ENCODE peak calls at places on chromosome 19, in ten cellular contexts. One of them, this sample, is unnamed.

GRCh38 chr19:19719798-19720197 is 13.1 kb downstream of the ZNF14 start:
- DNase-seq in glutamatergic neuron: no peak
- DNase-seq in progenitor cell of endocrine pancreas: no peak
- DNase-seq in cardiac fibroblast: no peak
- DNase-seq in HL-60: no peak
- DNase-seq in GM23338: no peak
- DNase-seq in non-pigmented ciliary epithelial cell: no peak
- DNase-seq in stimulated activated CD4-positive, alpha-beta T cell treated with anti-CD3 and anti-CD28 coated beads, Interleukin-4, amount 100 ng/mL, for 48 hours: no peak
- DNase-seq in fibroblast of the aortic adventitia: no peak
- DNase-seq in heart right ventricle: no peak
- DNase-seq in this sample: no peak

GRCh38 chr19:39969681-39970423 is 1.1 kb upstream of the PSMC4 start:
- DNase-seq in HL-60: no peak
- DNase-seq in non-pigmented ciliary epithelial cell: no peak
- DNase-seq in progenitor cell of endocrine pancreas: no peak
- DNase-seq in glutamatergic neuron: peak
- DNase-seq in cardiac fibroblast: peak
- DNase-seq in GM23338: no peak
- DNase-seq in fibroblast of the aortic adventitia: no peak
- DNase-seq in heart right ventricle: no peak
- DNase-seq in stimulated activated CD4-positive, alpha-beta T cell treated with anti-CD3 and anti-CD28 coated beads, Interleukin-4, amount 100 ng/mL, for 48 hours: no peak
- DNase-seq in this sample: no peak

GRCh38 chr19:33192010-33192409 is 2.1 kb upstream of the LRP3 start:
- DNase-seq in heart right ventricle: no peak
- DNase-seq in HL-60: no peak
- DNase-seq in non-pigmented ciliary epithelial cell: no peak
- DNase-seq in progenitor cell of endocrine pancreas: no peak
- DNase-seq in stimulated activated CD4-positive, alpha-beta T cell treated with anti-CD3 and anti-CD28 coated beads, Interleukin-4, amount 100 ng/mL, for 48 hours: no peak
- DNase-seq in GM23338: peak
- DNase-seq in glutamatergic neuron: no peak
- DNase-seq in cardiac fibroblast: no peak
- DNase-seq in fibroblast of the aortic adventitia: no peak
- DNase-seq in this sample: no peak

GRCh38 chr19:36501973-36502372 is 12.6 kb upstream of the ZNF566 start:
- DNase-seq in HL-60: no peak
- DNase-seq in non-pigmented ciliary epithelial cell: no peak
- DNase-seq in heart right ventricle: no peak
- DNase-seq in glutamatergic neuron: no peak
- DNase-seq in progenitor cell of endocrine pancreas: no peak
- DNase-seq in fibroblast of the aortic adventitia: no peak
- DNase-seq in GM23338: no peak
- DNase-seq in stimulated activated CD4-positive, alpha-beta T cell treated with anti-CD3 and anti-CD28 coated beads, Interleukin-4, amount 100 ng/mL, for 48 hours: no peak
- DNase-seq in cardiac fibroblast: no peak
- DNase-seq in this sample: no peak

GRCh38 chr19:18737954-18738351 is 53.2 kb downstream of the COMP start:
- DNase-seq in cardiac fibroblast: no peak
- DNase-seq in glutamatergic neuron: no peak
- DNase-seq in HL-60: no peak
- DNase-seq in stimulated activated CD4-positive, alpha-beta T cell treated with anti-CD3 and anti-CD28 coated beads, Interleukin-4, amount 100 ng/mL, for 48 hours: no peak
- DNase-seq in GM23338: no peak
- DNase-seq in progenitor cell of endocrine pancreas: no peak
- DNase-seq in non-pigmented ciliary epithelial cell: no peak
- DNase-seq in fibroblast of the aortic adventitia: no peak
- DNase-seq in heart right ventricle: no peak
- DNase-seq in this sample: no peak

GRCh38 chr19:4046946-4047683 is 19.6 kb downstream of the ZBTB7A start:
- DNase-seq in cardiac fibroblast: no peak
- DNase-seq in heart right ventricle: no peak
- DNase-seq in fibroblast of the aortic adventitia: no peak
- DNase-seq in stimulated activated CD4-positive, alpha-beta T cell treated with anti-CD3 and anti-CD28 coated beads, Interleukin-4, amount 100 ng/mL, for 48 hours: no peak
- DNase-seq in progenitor cell of endocrine pancreas: no peak
- DNase-seq in glutamatergic neuron: no peak
- DNase-seq in GM23338: no peak
- DNase-seq in HL-60: no peak
- DNase-seq in non-pigmented ciliary epithelial cell: no peak
- DNase-seq in this sample: no peak

GRCh38 chr19:58474291-58474996 is 1.7 kb upstream of the ZNF446 start:
- DNase-seq in non-pigmented ciliary epithelial cell: peak
- DNase-seq in progenitor cell of endocrine pancreas: no peak
- DNase-seq in HL-60: no peak
- DNase-seq in heart right ventricle: no peak
- DNase-seq in cardiac fibroblast: peak
- DNase-seq in fibroblast of the aortic adventitia: peak
- DNase-seq in glutamatergic neuron: no peak
- DNase-seq in GM23338: no peak
- DNase-seq in stimulated activated CD4-positive, alpha-beta T cell treated with anti-CD3 and anti-CD28 coated beads, Interleukin-4, amount 100 ng/mL, for 48 hours: no peak
- DNase-seq in this sample: no peak

GRCh38 chr19:3771033-3771905 is 759 bp downstream of the RAX2 start:
- DNase-seq in glutamatergic neuron: no peak
- DNase-seq in cardiac fibroblast: no peak
- DNase-seq in HL-60: no peak
- DNase-seq in non-pigmented ciliary epithelial cell: no peak
- DNase-seq in stimulated activated CD4-positive, alpha-beta T cell treated with anti-CD3 and anti-CD28 coated beads, Interleukin-4, amount 100 ng/mL, for 48 hours: no peak
- DNase-seq in fibroblast of the aortic adventitia: no peak
- DNase-seq in GM23338: no peak
- DNase-seq in progenitor cell of endocrine pancreas: no peak
- DNase-seq in heart right ventricle: no peak
- DNase-seq in this sample: no peak

GRCh38 chr19:40740747-40741146 is 9.5 kb downstream of the ACTMAP start:
- DNase-seq in cardiac fibroblast: no peak
- DNase-seq in heart right ventricle: no peak
- DNase-seq in non-pigmented ciliary epithelial cell: no peak
- DNase-seq in stimulated activated CD4-positive, alpha-beta T cell treated with anti-CD3 and anti-CD28 coated beads, Interleukin-4, amount 100 ng/mL, for 48 hours: no peak
- DNase-seq in progenitor cell of endocrine pancreas: no peak
- DNase-seq in GM23338: no peak
- DNase-seq in fibroblast of the aortic adventitia: peak
- DNase-seq in HL-60: no peak
- DNase-seq in glutamatergic neuron: no peak
- DNase-seq in this sample: no peak

GRCh38 chr19:49672131-49672919 is 4.7 kb upstream of the PRMT1 start:
- DNase-seq in cardiac fibroblast: peak
- DNase-seq in GM23338: peak
- DNase-seq in HL-60: peak
- DNase-seq in non-pigmented ciliary epithelial cell: no peak
- DNase-seq in fibroblast of the aortic adventitia: peak
- DNase-seq in glutamatergic neuron: peak
- DNase-seq in progenitor cell of endocrine pancreas: peak
- DNase-seq in stimulated activated CD4-positive, alpha-beta T cell treated with anti-CD3 and anti-CD28 coated beads, Interleukin-4, amount 100 ng/mL, for 48 hours: peak
- DNase-seq in heart right ventricle: peak
- DNase-seq in this sample: peak

GRCh38 chr19:3606690-3607289 is at the start of gene TBXA2R:
- DNase-seq in progenitor cell of endocrine pancreas: no peak
- DNase-seq in stimulated activated CD4-positive, alpha-beta T cell treated with anti-CD3 and anti-CD28 coated beads, Interleukin-4, amount 100 ng/mL, for 48 hours: peak
- DNase-seq in cardiac fibroblast: peak
- DNase-seq in glutamatergic neuron: peak
- DNase-seq in HL-60: no peak
- DNase-seq in heart right ventricle: peak
- DNase-seq in fibroblast of the aortic adventitia: peak
- DNase-seq in GM23338: peak
- DNase-seq in non-pigmented ciliary epithelial cell: no peak
- DNase-seq in this sample: peak

This sample was measured in GM12891.